ENCODE peak calls at places on chromosomes 11 and 22, in four cellular contexts. E is K562, B is HepG2, K is GM12878. C is an unnamed sample.

GRCh38 chr11:35216962-35217667 is 78.1 kb downstream of the CD44 start:
- DNase-seq in E (no peak), B (peak; percentile 17), K (no peak), C (no peak)

GRCh38 chr22:46833228-46833627 is 70.8 kb downstream of the TBC1D22A start:
- DNase-seq in E (no peak), B (peak; percentile 41), K (no peak), C (peak; percentile 67)

GRCh38 chr11:35214792-35215193 is 75.8 kb downstream of the CD44 start:
- DNase-seq in E (no peak), B (no peak), K (no peak), C (peak; percentile 68)

GRCh38 chr11:72223615-72224586 is 666 bp upstream of the INPPL1 start:
- DNase-seq in E (peak; percentile 78), B (no peak), K (no peak), C (peak; percentile 65)

GRCh38 chr11:84465040-84465439 is 1162.1 kb downstream of the DLG2 start:
- DNase-seq in E (no peak), B (no peak), K (no peak), C (no peak)

GRCh38 chr22:34416321-34416900 is 496.1 kb upstream of the LARGE1 start:
- DNase-seq in E (no peak), B (no peak), K (no peak), C (no peak)

GRCh38 chr22:46580940-46581579 is 39.1 kb upstream of the GRAMD4 start:
- DNase-seq in E (no peak), B (no peak), K (no peak), C (no peak)

GRCh38 chr11:35629914-35630313 is 11.7 kb downstream of the FJX1 start:
- DNase-seq in E (no peak), B (peak; percentile 37), K (no peak), C (no peak)

GRCh38 chr11:17560281-17561110 is 13.4 kb downstream of the OTOG start:
- DNase-seq in E (no peak), B (no peak), K (no peak), C (no peak)

GRCh38 chr11:2445948-2446551 is 1.2 kb downstream of the KCNQ1 start:
- DNase-seq in E (no peak), B (no peak), K (no peak), C (no peak)

GRCh38 chr22:36770946-36771340 is 5.0 kb downstream of the IFT27 start:
- DNase-seq in E (no peak), B (no peak), K (no peak), C (no peak)

GRCh38 chr11:33835143-33835878 is 56.6 kb downstream of the LMO2 start:
- DNase-seq in E (peak; percentile 33), B (peak; percentile 33), K (peak; percentile 3), C (no peak)

GRCh38 chr22:20117656-20118571 is 888 bp upstream of the TRMT2A start:
- DNase-seq in E (peak; percentile 90), B (no peak), K (no peak), C (no peak)

GRCh38 chr11:1458340-1459218 is 28.0 kb downstream of the MOB2 start:
- DNase-seq in E (peak; percentile 86), B (no peak), K (no peak), C (peak; percentile 53)

GRCh38 chr11:30107899-30108298 is 91.1 kb upstream of the KCNA4 start:
- DNase-seq in E (no peak), B (no peak), K (no peak), C (no peak)

GRCh38 chr22:27138471-27138870 is 481.1 kb downstream of the MIAT start:
- DNase-seq in E (no peak), B (no peak), K (no peak), C (no peak)

GRCh38 chr22:23688121-23688520 is 2.7 kb upstream of the RGL4 start:
- DNase-seq in E (no peak), B (no peak), K (no peak), C (no peak)

GRCh38 chr22:35335936-35336781 is 36.5 kb downstream of the TOM1 start:
- DNase-seq in E (no peak), B (no peak), K (no peak), C (no peak)

GRCh38 chr11:116535954-116536353 is 236.8 kb downstream of the BUD13 start:
- DNase-seq in E (no peak), B (no peak), K (no peak), C (peak; percentile 19)

GRCh38 chr11:10514210-10514609 is 26.8 kb downstream of the RNF141 start:
- DNase-seq in E (no peak), B (no peak), K (no peak), C (no peak)

GRCh38 chr22:20420157-20420842 is 17.3 kb downstream of the SCARF2 start:
- DNase-seq in E (no peak), B (no peak), K (no peak), C (no peak)

DNA sequence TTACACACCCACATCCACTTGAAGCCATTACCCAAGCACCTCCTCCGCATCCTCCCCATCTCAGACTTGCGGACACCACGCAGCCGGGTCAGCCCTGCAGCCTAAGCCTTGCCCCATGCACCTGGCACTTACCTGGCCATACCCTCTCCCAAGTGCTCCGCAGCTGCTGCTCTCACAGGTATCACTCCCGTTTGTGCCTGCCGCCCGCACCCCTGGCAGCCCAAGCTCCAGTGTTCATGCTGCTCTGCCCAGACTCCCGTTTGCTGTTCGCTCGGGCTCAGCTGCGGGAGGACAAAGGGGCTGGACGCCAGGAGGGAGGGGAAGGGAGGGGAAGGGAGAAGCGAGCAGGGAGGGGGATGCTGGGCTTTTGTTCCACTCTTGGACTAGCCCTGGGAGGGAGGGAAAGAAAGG is at the start of gene KLHL35:
- DNase-seq in E (no peak), B (no peak), K (no peak), C (no peak)
- TF ChIP-seq ETV6 in E (no peak), B (no peak), K (no peak), C (no peak)

DNA sequence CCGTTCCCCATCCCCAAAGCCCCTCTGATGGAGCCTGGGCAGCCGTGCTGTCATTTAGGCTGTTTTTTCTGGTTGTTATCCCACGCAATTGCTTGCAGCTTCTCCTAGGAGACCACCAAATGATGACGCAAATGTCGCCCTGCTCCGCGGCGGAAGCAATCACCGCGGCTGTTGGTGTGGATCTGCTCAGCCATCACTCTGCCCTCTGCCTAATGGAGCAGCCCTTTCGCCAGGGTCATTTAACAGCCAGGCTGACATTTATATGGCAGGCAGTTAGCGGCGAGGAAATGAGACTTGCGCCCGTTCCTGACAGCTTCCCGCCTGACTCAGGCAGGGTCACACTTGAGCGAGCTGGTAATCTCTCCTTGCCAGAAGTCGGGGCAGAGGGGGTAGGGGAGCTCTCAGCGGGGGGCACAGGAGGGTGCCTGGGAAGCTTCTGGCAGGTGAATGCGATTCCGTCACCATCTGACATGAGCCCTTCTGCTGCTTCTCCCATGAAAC is 97.9 kb upstream of the RTL6 start:
- DNase-seq in E (no peak), B (no peak), K (no peak), C (no peak)
- TF ChIP-seq ETV6 in E (no peak), B (no peak), K (no peak), C (no peak)

GRCh38 chr11:107844041-107844440 is 14.5 kb downstream of the SLC35F2 start:
- DNase-seq in E (no peak), B (no peak), K (no peak), C (no peak)
- TF ChIP-seq ETV6 in E (no peak), B (no peak), K (no peak), C (no peak)

DNA sequence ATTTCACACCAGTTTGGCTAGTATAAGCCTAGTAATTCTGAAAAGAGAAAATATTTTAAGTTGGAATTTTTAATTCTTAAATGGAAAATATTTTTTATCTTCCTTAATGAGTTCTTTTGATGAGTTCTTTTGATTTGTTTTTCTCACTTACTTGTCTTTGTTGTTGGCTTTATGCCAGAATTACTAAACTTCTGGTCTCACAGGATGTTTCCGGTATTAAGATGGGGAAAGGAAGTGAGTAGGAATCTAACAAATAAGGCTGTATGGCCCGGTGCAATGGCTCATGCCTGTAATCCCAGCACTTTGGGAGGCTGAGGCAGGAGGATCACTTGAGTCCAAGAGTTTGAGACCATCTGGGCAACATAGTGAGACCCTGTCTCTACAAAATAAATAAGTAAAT is 106.4 kb downstream of the ARHGAP42 start:
- DNase-seq in E (no peak), B (no peak), K (no peak), C (no peak)
- TF ChIP-seq ETV6 in E (no peak), B (no peak), K (no peak), C (no peak)

DNA sequence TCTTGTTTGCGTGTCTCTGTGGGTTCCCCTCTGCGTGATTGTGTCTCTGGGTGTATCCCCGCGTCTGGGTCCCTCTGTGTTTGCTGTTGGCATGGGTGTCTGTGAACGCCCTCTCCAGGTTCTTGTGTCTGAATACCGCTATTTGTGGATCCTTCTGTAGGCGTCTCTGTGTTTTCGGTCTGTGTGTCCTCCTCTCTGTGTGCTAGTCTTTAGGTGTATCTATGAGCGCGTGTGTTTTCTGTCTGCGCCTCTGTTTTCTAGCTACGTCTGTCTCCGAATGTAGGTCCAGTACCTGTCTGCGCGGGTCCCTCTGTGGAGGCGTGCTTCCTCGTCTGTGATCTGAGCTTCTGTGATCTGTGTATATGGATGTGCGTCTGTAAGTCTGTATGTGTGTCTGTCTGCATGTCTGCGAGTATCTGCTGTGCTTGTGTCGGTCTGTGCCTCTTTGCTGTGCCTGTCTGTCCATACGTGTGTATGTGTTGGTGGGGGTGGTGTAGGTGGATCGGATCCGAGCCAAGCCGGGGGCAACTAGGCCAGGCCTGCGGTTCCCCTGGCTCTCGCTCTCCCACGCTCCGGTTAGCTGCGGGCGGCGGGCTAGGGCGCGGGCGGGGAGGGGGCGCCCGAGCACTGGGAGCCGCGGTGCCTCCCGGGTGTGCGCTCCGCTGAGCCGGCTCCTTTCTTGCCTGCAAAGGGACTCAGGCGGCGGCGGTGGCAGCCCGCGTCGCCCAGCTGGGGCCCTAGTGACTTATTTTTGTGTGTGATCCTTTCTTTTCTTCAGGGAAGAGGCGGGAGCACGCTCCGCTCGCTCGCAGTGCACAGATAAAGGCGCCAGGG is 105.3 kb upstream of the E2F8 start:
- DNase-seq in E (peak; percentile 19), B (no peak), K (no peak), C (peak; percentile 39)
- TF ChIP-seq ETV6 in E (no peak), B (no peak), K (no peak), C (no peak)

GRCh38 chr22:38802671-38803121 is 8.8 kb upstream of the DNAL4 start:
- DNase-seq in E (no peak), B (peak; percentile 53), K (no peak), C (no peak)
- TF ChIP-seq ETV6 in E (no peak), B (no peak), K (no peak), C (peak; percentile 54)

GRCh38 chr11:68127791-68128681 is 6.8 kb upstream of the CHKA start:
- DNase-seq in E (peak; percentile 86), B (peak; percentile 90), K (no peak), C (peak; percentile 97)
- TF ChIP-seq ETV6 in E (no peak), B (no peak), K (no peak), C (no peak)